ENCODE peak calls at places on chromosomes 3 and 15, in four cellular contexts. J, T, C and D are unnamed samples.

GRCh38 chr3:56522374-56522773 is 34.6 kb upstream of the CCDC66 start:
- DNase-seq in J (no peak), T (no peak), C (no peak), D (no peak)

GRCh38 chr15:55344206-55344605 is 25.2 kb downstream of the PIGB start:
- DNase-seq in J (peak; percentile 91), T (no peak), C (no peak), D (peak; percentile 78)

GRCh38 chr3:49199900-49200281 is 28.5 kb downstream of the KLHDC8B start:
- DNase-seq in J (no peak), T (peak; percentile 61), C (no peak), D (no peak)

GRCh38 chr15:63938486-63939061 is 104.8 kb upstream of the HERC1 start:
- DNase-seq in J (no peak), T (no peak), C (peak; percentile 15), D (no peak)

GRCh38 chr15:56244237-56244810 is 645 bp upstream of the RFX7 start:
- DNase-seq in J (peak; percentile 96), T (peak; percentile 60), C (peak; percentile 70), D (peak; percentile 92)

GRCh38 chr3:107690522-107691138 is 167.9 kb downstream of the BBX start:
- DNase-seq in J (peak; percentile 69), T (no peak), C (no peak), D (no peak)

GRCh38 chr15:77666296-77666660 is 33.6 kb upstream of the LINGO1 start:
- DNase-seq in J (no peak), T (no peak), C (no peak), D (no peak)

GRCh38 chr3:42055291-42055690 is 35.9 kb upstream of the TRAK1 start:
- DNase-seq in J (no peak), T (no peak), C (no peak), D (no peak)

GRCh38 chr3:89682556-89682955 is 575.1 kb downstream of the EPHA3 start:
- DNase-seq in J (no peak), T (no peak), C (no peak), D (no peak)

GRCh38 chr15:92603743-92604470 is 51.7 kb downstream of the FAM174B start:
- DNase-seq in J (no peak), T (no peak), C (no peak), D (no peak)

GRCh38 chr3:112769624-112770023 is 77.0 kb downstream of the CD200R1L start:
- DNase-seq in J (no peak), T (no peak), C (no peak), D (no peak)

GRCh38 chr15:90883971-90884718 is at the start of gene FES:
- DNase-seq in J (peak; percentile 76), T (peak; percentile 92), C (peak; percentile 57), D (peak; percentile 89)

GRCh38 chr15:52154896-52155865 is 36.0 kb downstream of the GNB5 start:
- DNase-seq in J (no peak), T (no peak), C (no peak), D (peak; percentile 15)

DNA sequence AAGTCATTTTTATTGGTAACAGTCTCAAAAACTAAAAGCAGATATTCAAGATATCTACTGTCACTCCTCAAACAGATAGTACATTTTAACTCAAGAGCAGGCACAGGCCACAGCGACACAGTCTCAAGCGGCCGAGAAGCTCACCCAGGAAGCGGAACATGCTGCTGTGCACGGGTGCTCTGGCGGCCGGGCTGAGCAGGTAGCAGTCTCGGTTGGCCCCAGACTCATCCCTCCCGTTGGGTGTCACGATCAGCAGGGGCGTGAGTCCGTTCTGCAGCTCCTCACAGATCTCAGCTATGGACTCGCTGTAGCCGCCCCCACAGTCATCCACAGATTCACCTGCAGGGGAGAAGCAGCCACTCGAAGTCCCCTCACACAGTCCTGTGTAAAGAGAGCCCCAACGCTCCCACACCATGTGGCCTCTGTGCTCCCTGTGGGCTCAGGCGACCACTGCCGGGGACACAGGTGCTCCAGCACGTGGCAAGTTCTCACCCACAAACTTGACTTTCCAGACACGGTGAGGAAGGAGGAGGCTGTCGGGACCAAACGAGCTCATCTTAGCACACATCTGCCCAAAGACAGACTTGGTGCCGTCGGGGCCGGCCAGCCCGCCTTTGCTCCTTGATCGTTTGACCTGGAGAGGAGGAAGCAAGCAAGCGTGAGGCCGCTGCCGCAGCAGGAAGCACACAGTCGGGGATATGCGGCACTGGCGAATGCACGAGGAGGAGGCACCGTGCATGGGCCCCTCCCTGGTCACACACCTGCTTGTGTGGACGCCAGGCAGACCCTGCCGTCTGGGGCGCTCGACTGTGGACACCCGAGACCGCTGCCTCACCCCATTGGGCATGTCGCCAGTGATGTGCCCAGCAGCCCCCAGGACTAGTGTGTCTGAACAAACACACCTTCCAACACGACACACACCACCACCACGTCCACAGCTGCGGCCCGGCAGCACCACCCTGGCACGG is 17.7 kb upstream of the OCA2 start:
- DNase-seq in J (no peak), T (peak; percentile 79), C (no peak), D (peak; percentile 35)
- H3K9ac ChIP-seq in J (no peak overlapping the region), T (no peak overlapping the region), C (no peak overlapping the region), D (no peak overlapping the region)

DNA sequence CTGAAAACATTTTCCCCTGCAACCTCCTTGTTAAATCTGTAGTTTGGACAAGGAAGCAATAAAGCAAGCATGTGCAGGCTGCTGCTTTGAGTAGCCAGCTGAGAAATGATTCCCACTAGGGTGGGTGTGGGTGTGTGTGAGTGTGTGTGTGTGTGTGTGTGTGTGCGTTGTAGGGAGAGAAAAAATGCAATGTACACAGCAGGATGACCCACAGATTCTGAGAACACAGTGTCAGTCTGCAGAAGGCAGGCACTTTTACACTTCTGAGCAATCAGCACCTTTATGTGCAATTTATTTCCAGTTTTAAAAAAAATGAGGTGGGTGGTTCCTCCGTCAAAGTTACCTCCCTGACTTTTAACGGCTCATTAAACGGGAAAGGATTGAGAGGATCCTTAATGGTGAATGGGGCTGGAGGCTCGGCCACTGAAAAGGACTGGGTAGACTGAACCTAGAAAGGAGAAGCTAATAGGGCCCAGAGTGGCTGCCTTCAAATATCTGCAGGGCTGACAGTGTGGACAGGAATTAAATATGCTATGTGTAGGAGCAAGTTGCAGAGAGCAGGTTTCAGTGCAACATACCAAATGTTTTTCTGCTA is 38.5 kb upstream of the LIPC start:
- DNase-seq in J (no peak), T (no peak), C (peak; percentile 75), D (no peak)
- H3K27ac ChIP-seq in J (no peak overlapping the region), T (peak overlapping the region; percentile 67), C (peak overlapping the region; percentile 67), D (no peak overlapping the region)

GRCh38 chr3:64266065-64266874 is 41.0 kb upstream of the PRICKLE2 start:
- DNase-seq in J (no peak), T (no peak), C (peak; percentile 19), D (no peak)

GRCh38 chr3:64266983-64267382 is 41.7 kb upstream of the PRICKLE2 start:
- DNase-seq in J (no peak), T (no peak), C (no peak), D (no peak)

GRCh38 chr3:64270143-64270542 is 44.9 kb upstream of the PRICKLE2 start:
- DNase-seq in J (no peak), T (no peak), C (no peak), D (no peak)

GRCh38 chr3:64268926-64269325 is 43.7 kb upstream of the PRICKLE2 start:
- DNase-seq in J (no peak), T (no peak), C (no peak), D (no peak)

GRCh38 chr3:64267774-64268604 is 42.7 kb upstream of the PRICKLE2 start:
- DNase-seq in J (peak; percentile 85), T (peak; percentile 84), C (peak; percentile 38), D (peak; percentile 87)
- H3K9ac ChIP-seq in J (peak overlapping the region; percentile 61), T (peak overlapping the region; percentile 61), C (peak overlapping the region; percentile 67), D (peak overlapping the region; percentile 32)

DNA sequence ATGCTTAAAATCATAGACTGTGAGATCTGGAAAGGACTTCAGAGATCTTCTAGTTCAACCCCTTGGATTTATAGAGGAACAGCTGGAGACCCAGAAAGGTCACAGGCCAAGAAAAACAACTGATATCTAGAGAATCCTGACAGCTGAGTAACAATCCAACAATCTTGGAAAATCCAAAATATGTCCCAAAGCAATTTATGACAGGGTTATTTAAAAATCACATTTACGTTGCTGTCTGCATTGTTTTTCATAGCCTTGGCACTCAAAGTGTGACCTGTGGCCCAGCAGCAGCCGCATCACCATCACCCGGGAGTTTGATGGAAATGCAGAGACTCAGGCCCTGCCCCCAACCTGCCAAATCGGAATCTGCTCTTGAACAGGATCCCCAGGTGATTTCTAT is 78.8 kb downstream of the FBN1 start:
- DNase-seq in J (no peak), T (no peak), C (no peak), D (no peak)
- H3K27ac ChIP-seq in J (no peak overlapping the region), T (no peak overlapping the region), C (no peak overlapping the region), D (no peak overlapping the region)

GRCh38 chr3:27554706-27555105 is 70.5 kb upstream of the SLC4A7 start:
- DNase-seq in J (no peak), T (no peak), C (no peak), D (no peak)
- H3K9ac ChIP-seq in J (no peak overlapping the region), T (no peak overlapping the region), C (no peak overlapping the region), D (no peak overlapping the region)